ENCODE peak calls at places on chromosomes 2 and 18, in nine cellular contexts. B is CD4-positive, alpha-beta memory T cell; U is H9; F is adrenal gland; G is HCT116; Z is AG04450; J is MM.1S; L is CD8-positive, alpha-beta T cell; Q is ovary. A is an unnamed sample. For H3K9me3, the result is how much of the 10 kb centered on the place peaks cover.

GRCh38 chr18:30358545-30358944 is 684.0 kb downstream of the DSC3 start:
- DNase-seq in B (no peak), U (no peak), F (no peak), G (no peak), Z (no peak), J (no peak), L (no peak), Q (no peak), A (no peak)

GRCh38 chr2:238853724-238854123 is 5.8 kb downstream of the TWIST2 start:
- DNase-seq in B (no peak), U (no peak), F (no peak), G (no peak), Z (no peak), J (no peak), L (no peak), Q (no peak), A (no peak)

GRCh38 chr2:235849489-235849888 is 318.7 kb downstream of the GBX2 start:
- DNase-seq in B (no peak), U (no peak), F (no peak), G (no peak), Z (no peak), J (no peak), L (no peak), Q (no peak), A (no peak)

GRCh38 chr2:233817305-233817980 is 36.9 kb downstream of the HJURP start:
- DNase-seq in B (no peak), U (no peak), F (no peak), G (no peak), Z (no peak), J (no peak), L (no peak), Q (no peak), A (no peak)

GRCh38 chr2:38016177-38016576 is 59.8 kb downstream of the CYP1B1 start:
- DNase-seq in B (no peak), U (no peak), F (no peak), G (no peak), Z (no peak), J (no peak), L (no peak), Q (no peak), A (no peak)

GRCh38 chr2:230939066-230939591 is 14.1 kb upstream of the GPR55 start:
- DNase-seq in B (no peak), U (peak), F (no peak), G (no peak), Z (no peak), J (no peak), L (no peak), Q (no peak), A (no peak)

GRCh38 chr2:127088706-127089105 is 18.2 kb downstream of the BIN1 start:
- DNase-seq in B (no peak), U (no peak), F (no peak), G (no peak), Z (no peak), J (no peak), L (no peak), Q (no peak), A (no peak)

GRCh38 chr2:159614534-159615186 is 1.7 kb downstream of the BAZ2B start:
- DNase-seq in B (no peak), U (no peak), F (no peak), G (peak), Z (no peak), J (no peak), L (no peak), Q (no peak), A (no peak)

GRCh38 chr2:233129351-233129978 is 69.3 kb downstream of the INPP5D start:
- DNase-seq in B (no peak), U (peak), F (no peak), G (peak), Z (no peak), J (no peak), L (no peak), Q (no peak), A (no peak)

GRCh38 chr2:166031054-166031453 is 77.5 kb upstream of the TTC21B start:
- DNase-seq in B (no peak), U (no peak), F (no peak), G (no peak), Z (no peak), J (no peak), L (no peak), Q (no peak), A (no peak)

GRCh38 chr2:196335238-196335637 is 163.9 kb upstream of the STK17B start:
- DNase-seq in B (no peak), U (peak), F (no peak), G (no peak), Z (peak), J (no peak), L (no peak), Q (no peak), A (no peak)

GRCh38 chr2:96622544-96622943 is 15.6 kb downstream of the KANSL3 start:
- DNase-seq in B (no peak), U (no peak), F (no peak), G (no peak), Z (no peak), J (no peak), L (no peak), Q (no peak), A (no peak)

GRCh38 chr2:241678784-241679540 is 7.7 kb downstream of the DTYMK start:
- DNase-seq in B (no peak), U (no peak), F (no peak), G (no peak), Z (no peak), J (no peak), L (no peak), Q (no peak), A (no peak)

GRCh38 chr2:10918661-10919414 is 7.1 kb downstream of the KCNF1 start:
- DNase-seq in B (no peak), U (no peak), F (peak), G (no peak), Z (no peak), J (no peak), L (no peak), Q (no peak), A (no peak)

GRCh38 chr2:37698931-37699481 is 27.6 kb upstream of the CDC42EP3 start:
- DNase-seq in B (no peak), U (no peak), F (no peak), G (no peak), Z (no peak), J (no peak), L (no peak), Q (no peak), A (no peak)

GRCh38 chr2:19746611-19747309 is 155.0 kb downstream of the TTC32 start:
- DNase-seq in B (no peak), U (peak), F (no peak), G (no peak), Z (no peak), J (no peak), L (no peak), Q (no peak), A (no peak)

GRCh38 chr18:56043691-56044090 is 455.7 kb upstream of the TCF4 start:
- DNase-seq in B (no peak), U (peak), F (no peak), G (no peak), Z (no peak), J (no peak), L (no peak), Q (no peak), A (no peak)
- H3K9me3 ChIP-seq in B (under half), U (under half), F (under half), G (under half), Z (under half), J (under half), L (under half), Q (under half), A (under half)

DNA sequence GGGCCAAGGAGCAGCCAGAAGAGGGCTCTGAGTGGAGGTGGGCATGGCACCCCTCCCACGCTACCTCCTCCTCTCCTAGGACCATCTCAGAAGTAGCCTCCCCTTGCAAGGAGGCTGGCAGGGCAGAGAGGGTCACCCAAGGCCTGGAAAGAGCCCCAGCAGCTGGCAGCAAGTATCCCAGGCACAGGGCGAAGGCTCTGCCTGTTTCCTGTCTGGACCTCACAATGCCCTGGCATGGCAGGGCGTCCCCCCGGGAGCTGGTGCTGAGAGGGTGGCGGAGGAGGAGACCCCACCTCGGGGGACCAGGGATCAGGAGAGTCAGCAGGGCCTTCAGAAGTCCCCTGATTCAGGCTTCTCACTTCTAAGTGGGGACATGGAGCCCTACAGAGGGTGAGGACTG is 66.2 kb upstream of the TAF1B start:
- DNase-seq in B (no peak), U (no peak), F (no peak), G (no peak), Z (no peak), J (no peak), L (no peak), Q (no peak), A (no peak)
- H3K9me3 ChIP-seq in B (under half), U (under half), F (under half), G (under half), Z (under half), J (under half), L (under half), Q (under half), A (under half)

GRCh38 chr2:502831-503230 is 174.4 kb downstream of the TMEM18 start:
- DNase-seq in B (no peak), U (no peak), F (no peak), G (no peak), Z (no peak), J (no peak), L (no peak), Q (no peak), A (no peak)

GRCh38 chr2:503288-503999 is 173.8 kb downstream of the TMEM18 start:
- DNase-seq in B (no peak), U (no peak), F (no peak), G (no peak), Z (no peak), J (no peak), L (no peak), Q (no peak), A (no peak)

GRCh38 chr2:506866-507265 is 170.3 kb downstream of the TMEM18 start:
- DNase-seq in B (no peak), U (no peak), F (no peak), G (no peak), Z (no peak), J (no peak), L (no peak), Q (no peak), A (no peak)

GRCh38 chr2:508121-508520 is 169.1 kb downstream of the TMEM18 start:
- DNase-seq in B (no peak), U (no peak), F (no peak), G (no peak), Z (no peak), J (no peak), L (no peak), Q (no peak), A (no peak)

DNA sequence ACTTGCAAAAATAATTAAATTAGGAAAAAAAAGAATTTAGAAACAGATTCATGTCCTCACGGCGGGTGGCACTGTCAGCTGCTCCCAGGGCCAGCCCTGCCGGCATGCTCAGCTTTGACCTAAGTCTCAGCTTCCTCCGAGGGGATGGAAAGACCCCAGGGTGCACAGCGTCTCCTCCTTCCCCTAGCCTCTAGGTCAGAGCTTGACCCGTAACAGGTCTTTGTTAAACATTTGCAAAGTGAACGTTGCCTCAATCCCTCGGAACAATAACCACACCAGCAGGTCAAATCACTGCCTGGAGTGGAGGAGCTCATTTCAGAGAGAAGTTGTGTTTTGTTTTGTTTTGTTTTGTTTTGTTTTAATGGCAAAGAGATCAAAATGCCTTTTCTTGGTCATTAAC is 171.3 kb downstream of the TMEM18 start:
- DNase-seq in B (no peak), U (peak), F (no peak), G (no peak), Z (no peak), J (no peak), L (no peak), Q (no peak), A (no peak)
- H3K9me3 ChIP-seq in B (under half), U (under half), F (under half), G (under half), Z (half or more), J (under half), L (under half), Q (under half), A (under half)

DNA sequence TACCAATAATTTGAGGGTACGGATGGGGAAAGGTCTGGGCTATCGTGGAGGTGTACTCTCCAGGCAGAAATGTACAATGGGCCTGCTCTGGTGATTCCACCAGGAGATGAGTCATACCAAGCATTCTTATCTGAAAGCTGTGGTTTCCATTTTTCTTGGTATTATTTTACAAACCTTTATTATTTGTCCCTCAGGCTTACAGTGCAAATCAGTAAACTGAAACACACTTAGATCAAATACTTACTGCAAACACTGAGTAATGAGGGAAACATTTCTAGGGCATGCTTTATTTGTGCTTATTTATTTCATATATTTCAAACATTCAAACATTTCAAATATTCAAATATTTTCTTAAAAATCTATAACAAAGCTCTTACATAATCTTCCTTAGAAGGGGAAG is 319.8 kb downstream of the RND3 start:
- DNase-seq in B (no peak), U (no peak), F (no peak), G (no peak), Z (no peak), J (no peak), L (no peak), Q (no peak), A (no peak)
- H3K9me3 ChIP-seq in B (under half), U (under half), F (under half), G (under half), Z (under half), J (under half), L (under half), Q (under half), A (under half)

DNA sequence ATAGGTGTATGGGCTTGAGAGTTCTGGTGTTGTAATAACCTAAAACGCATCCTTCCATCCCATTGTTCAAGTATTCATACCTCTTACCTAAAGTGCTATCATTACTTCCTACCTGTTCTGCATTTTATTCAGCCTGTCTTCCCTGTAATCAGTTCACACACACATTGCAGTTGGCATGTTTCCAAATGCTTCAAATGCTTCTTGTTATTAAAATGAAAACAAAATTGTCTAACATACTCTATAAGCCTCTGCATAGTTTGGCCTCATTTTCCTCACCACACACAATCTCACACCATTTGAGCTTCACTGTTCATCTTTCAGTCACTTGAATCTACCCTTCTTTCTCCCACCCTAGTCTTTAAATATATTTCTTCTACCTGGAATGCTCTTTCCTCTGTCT is 1178.2 kb upstream of the NRXN1 start:
- DNase-seq in B (no peak), U (no peak), F (no peak), G (no peak), Z (no peak), J (no peak), L (no peak), Q (no peak), A (no peak)
- H3K9me3 ChIP-seq in B (under half), U (under half), F (under half), G (under half), Z (under half), J (under half), L (under half), Q (under half), A (under half)

GRCh38 chr2:177429688-177430325 is 37.2 kb downstream of the AGPS start:
- DNase-seq in B (no peak), U (no peak), F (no peak), G (no peak), Z (peak), J (no peak), L (no peak), Q (no peak), A (no peak)

GRCh38 chr2:177432703-177433102 is 40.1 kb downstream of the AGPS start:
- DNase-seq in B (no peak), U (no peak), F (no peak), G (no peak), Z (no peak), J (peak), L (no peak), Q (no peak), A (no peak)

GRCh38 chr2:177427316-177427715 is 34.7 kb downstream of the AGPS start:
- DNase-seq in B (no peak), U (no peak), F (no peak), G (no peak), Z (no peak), J (no peak), L (no peak), Q (no peak), A (no peak)

GRCh38 chr2:177433402-177433801 is 40.8 kb downstream of the AGPS start:
- DNase-seq in B (no peak), U (no peak), F (no peak), G (no peak), Z (no peak), J (no peak), L (no peak), Q (no peak), A (no peak)

DNA sequence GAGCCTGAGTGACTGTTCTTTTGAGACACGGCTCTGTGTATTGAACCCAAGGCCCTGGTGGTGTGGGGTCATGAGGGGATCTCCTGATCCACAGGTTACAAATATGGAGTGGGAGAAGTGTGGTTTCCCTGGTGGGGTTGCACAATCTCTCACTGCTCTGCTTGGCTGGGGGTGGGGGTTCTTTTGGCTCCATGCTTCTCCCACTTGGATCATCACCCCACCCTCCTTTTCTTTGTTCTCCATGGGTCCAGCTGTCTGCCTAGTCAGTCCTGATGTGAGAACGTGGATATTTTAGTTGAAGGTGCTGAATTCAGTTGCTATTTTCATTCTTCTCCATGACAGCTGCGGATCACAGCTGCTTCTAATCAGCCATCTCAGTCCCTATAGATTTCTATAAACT is 37.9 kb downstream of the AGPS start:
- DNase-seq in B (no peak), U (no peak), F (no peak), G (no peak), Z (no peak), J (no peak), L (no peak), Q (no peak), A (no peak)
- H3K9me3 ChIP-seq in B (under half), U (under half), F (under half), G (under half), Z (under half), J (under half), L (under half), Q (under half), A (under half)

A was measured in uterus.